ENCODE peak calls at places on chromosomes 1 and 21, in eight cellular contexts. One of them, this sample, is unnamed.

GRCh38 chr1:10721381-10722321 is 74.8 kb downstream of the CASZ1 start:
- DNase-seq in HEK293T: no peak
- DNase-seq in activated T-cell treated with anti-CD3 and anti-CD28 coated beads for 24 hours: no peak
- DNase-seq in glomerular endothelial cell: no peak
- DNase-seq in activated naive CD4-positive, alpha-beta T cell: no peak
- DNase-seq in iPS-NIHi11: peak
- DNase-seq in NCI-H1092 treated with DMSO at 0.1 percent for 48 hours: no peak
- DNase-seq in globus pallidus: no peak
- DNase-seq in this sample: no peak

GRCh38 chr1:151377150-151377884 is 4.8 kb upstream of the SELENBP1 start:
- DNase-seq in iPS-NIHi11: no peak
- DNase-seq in glomerular endothelial cell: no peak
- DNase-seq in NCI-H1092 treated with DMSO at 0.1 percent for 48 hours: peak
- DNase-seq in activated naive CD4-positive, alpha-beta T cell: no peak
- DNase-seq in globus pallidus: no peak
- DNase-seq in HEK293T: no peak
- DNase-seq in activated T-cell treated with anti-CD3 and anti-CD28 coated beads for 24 hours: no peak
- DNase-seq in this sample: no peak

GRCh38 chr1:66271216-66271903 is 262.6 kb upstream of the SGIP1 start:
- DNase-seq in HEK293T: peak
- DNase-seq in activated naive CD4-positive, alpha-beta T cell: no peak
- DNase-seq in glomerular endothelial cell: peak
- DNase-seq in NCI-H1092 treated with DMSO at 0.1 percent for 48 hours: no peak
- DNase-seq in activated T-cell treated with anti-CD3 and anti-CD28 coated beads for 24 hours: no peak
- DNase-seq in globus pallidus: peak
- DNase-seq in iPS-NIHi11: peak
- DNase-seq in this sample: peak

GRCh38 chr1:86641318-86641717 is 63.1 kb upstream of the SH3GLB1 start:
- DNase-seq in iPS-NIHi11: no peak
- DNase-seq in globus pallidus: no peak
- DNase-seq in activated naive CD4-positive, alpha-beta T cell: no peak
- DNase-seq in glomerular endothelial cell: no peak
- DNase-seq in activated T-cell treated with anti-CD3 and anti-CD28 coated beads for 24 hours: no peak
- DNase-seq in NCI-H1092 treated with DMSO at 0.1 percent for 48 hours: no peak
- DNase-seq in HEK293T: no peak
- DNase-seq in this sample: no peak

GRCh38 chr1:156549390-156549789 is 23.0 kb downstream of the IQGAP3 start:
- DNase-seq in globus pallidus: no peak
- DNase-seq in activated T-cell treated with anti-CD3 and anti-CD28 coated beads for 24 hours: no peak
- DNase-seq in iPS-NIHi11: no peak
- DNase-seq in glomerular endothelial cell: no peak
- DNase-seq in activated naive CD4-positive, alpha-beta T cell: no peak
- DNase-seq in NCI-H1092 treated with DMSO at 0.1 percent for 48 hours: no peak
- DNase-seq in HEK293T: no peak
- DNase-seq in this sample: no peak

GRCh38 chr1:170663441-170664282 is at the start of gene PRRX1:
- DNase-seq in NCI-H1092 treated with DMSO at 0.1 percent for 48 hours: no peak
- DNase-seq in activated naive CD4-positive, alpha-beta T cell: no peak
- DNase-seq in iPS-NIHi11: no peak
- DNase-seq in glomerular endothelial cell: no peak
- DNase-seq in HEK293T: no peak
- DNase-seq in activated T-cell treated with anti-CD3 and anti-CD28 coated beads for 24 hours: no peak
- DNase-seq in globus pallidus: no peak
- DNase-seq in this sample: peak

GRCh38 chr1:89910780-89911179 is 84.1 kb upstream of the ZNF326 start:
- DNase-seq in iPS-NIHi11: peak
- DNase-seq in globus pallidus: no peak
- DNase-seq in NCI-H1092 treated with DMSO at 0.1 percent for 48 hours: no peak
- DNase-seq in HEK293T: no peak
- DNase-seq in glomerular endothelial cell: no peak
- DNase-seq in activated T-cell treated with anti-CD3 and anti-CD28 coated beads for 24 hours: no peak
- DNase-seq in activated naive CD4-positive, alpha-beta T cell: no peak
- DNase-seq in this sample: no peak

GRCh38 chr1:104933846-104934245 is 1184.1 kb downstream of the AMY1C start:
- DNase-seq in globus pallidus: no peak
- DNase-seq in activated naive CD4-positive, alpha-beta T cell: no peak
- DNase-seq in glomerular endothelial cell: no peak
- DNase-seq in iPS-NIHi11: no peak
- DNase-seq in NCI-H1092 treated with DMSO at 0.1 percent for 48 hours: no peak
- DNase-seq in activated T-cell treated with anti-CD3 and anti-CD28 coated beads for 24 hours: no peak
- DNase-seq in HEK293T: no peak
- DNase-seq in this sample: no peak

GRCh38 chr1:32701951-32702598 is 495 bp downstream of the SYNC start:
- DNase-seq in HEK293T: no peak
- DNase-seq in globus pallidus: peak
- DNase-seq in NCI-H1092 treated with DMSO at 0.1 percent for 48 hours: peak
- DNase-seq in glomerular endothelial cell: no peak
- DNase-seq in activated naive CD4-positive, alpha-beta T cell: no peak
- DNase-seq in activated T-cell treated with anti-CD3 and anti-CD28 coated beads for 24 hours: no peak
- DNase-seq in iPS-NIHi11: peak
- DNase-seq in this sample: peak

GRCh38 chr21:42679319-42679981 is 26.0 kb downstream of the PDE9A start:
- DNase-seq in glomerular endothelial cell: no peak
- DNase-seq in globus pallidus: no peak
- DNase-seq in NCI-H1092 treated with DMSO at 0.1 percent for 48 hours: no peak
- DNase-seq in activated naive CD4-positive, alpha-beta T cell: no peak
- DNase-seq in activated T-cell treated with anti-CD3 and anti-CD28 coated beads for 24 hours: no peak
- DNase-seq in HEK293T: no peak
- DNase-seq in iPS-NIHi11: no peak
- DNase-seq in this sample: no peak

GRCh38 chr1:68140536-68140935 is 90.1 kb upstream of the DIRAS3 start:
- DNase-seq in activated naive CD4-positive, alpha-beta T cell: no peak
- DNase-seq in activated T-cell treated with anti-CD3 and anti-CD28 coated beads for 24 hours: no peak
- DNase-seq in NCI-H1092 treated with DMSO at 0.1 percent for 48 hours: no peak
- DNase-seq in globus pallidus: no peak
- DNase-seq in glomerular endothelial cell: no peak
- DNase-seq in HEK293T: no peak
- DNase-seq in iPS-NIHi11: no peak
- DNase-seq in this sample: no peak

GRCh38 chr1:106120789-106121188 is 935.7 kb upstream of the PRMT6 start:
- DNase-seq in globus pallidus: no peak
- DNase-seq in glomerular endothelial cell: no peak
- DNase-seq in iPS-NIHi11: no peak
- DNase-seq in activated T-cell treated with anti-CD3 and anti-CD28 coated beads for 24 hours: no peak
- DNase-seq in activated naive CD4-positive, alpha-beta T cell: no peak
- DNase-seq in HEK293T: no peak
- DNase-seq in NCI-H1092 treated with DMSO at 0.1 percent for 48 hours: no peak
- DNase-seq in this sample: no peak

GRCh38 chr1:85935234-85935633 is 221.3 kb downstream of the COL24A1 start:
- DNase-seq in iPS-NIHi11: no peak
- DNase-seq in globus pallidus: no peak
- DNase-seq in activated naive CD4-positive, alpha-beta T cell: no peak
- DNase-seq in NCI-H1092 treated with DMSO at 0.1 percent for 48 hours: no peak
- DNase-seq in HEK293T: no peak
- DNase-seq in activated T-cell treated with anti-CD3 and anti-CD28 coated beads for 24 hours: no peak
- DNase-seq in glomerular endothelial cell: no peak
- DNase-seq in this sample: no peak

GRCh38 chr21:31117046-31117916 is 79.0 kb upstream of the KRTAP19-8 start:
- DNase-seq in HEK293T: no peak
- DNase-seq in activated naive CD4-positive, alpha-beta T cell: no peak
- DNase-seq in activated T-cell treated with anti-CD3 and anti-CD28 coated beads for 24 hours: no peak
- DNase-seq in NCI-H1092 treated with DMSO at 0.1 percent for 48 hours: no peak
- DNase-seq in iPS-NIHi11: no peak
- DNase-seq in glomerular endothelial cell: no peak
- DNase-seq in globus pallidus: no peak
- DNase-seq in this sample: no peak

GRCh38 chr1:234188454-234188792 is 184.8 kb upstream of the COA6 start:
- DNase-seq in glomerular endothelial cell: no peak
- DNase-seq in globus pallidus: no peak
- DNase-seq in iPS-NIHi11: no peak
- DNase-seq in NCI-H1092 treated with DMSO at 0.1 percent for 48 hours: no peak
- DNase-seq in activated T-cell treated with anti-CD3 and anti-CD28 coated beads for 24 hours: no peak
- DNase-seq in activated naive CD4-positive, alpha-beta T cell: no peak
- DNase-seq in HEK293T: no peak
- DNase-seq in this sample: no peak

GRCh38 chr21:42563261-42564045 is 49.8 kb downstream of the SLC37A1 start:
- DNase-seq in glomerular endothelial cell: no peak
- DNase-seq in globus pallidus: no peak
- DNase-seq in HEK293T: no peak
- DNase-seq in activated T-cell treated with anti-CD3 and anti-CD28 coated beads for 24 hours: no peak
- DNase-seq in NCI-H1092 treated with DMSO at 0.1 percent for 48 hours: no peak
- DNase-seq in activated naive CD4-positive, alpha-beta T cell: no peak
- DNase-seq in iPS-NIHi11: no peak
- DNase-seq in this sample: no peak

GRCh38 chr1:22290611-22291010 is 147.7 kb upstream of the WNT4 start:
- DNase-seq in activated T-cell treated with anti-CD3 and anti-CD28 coated beads for 24 hours: no peak
- DNase-seq in globus pallidus: no peak
- DNase-seq in NCI-H1092 treated with DMSO at 0.1 percent for 48 hours: no peak
- DNase-seq in HEK293T: no peak
- DNase-seq in activated naive CD4-positive, alpha-beta T cell: no peak
- DNase-seq in iPS-NIHi11: no peak
- DNase-seq in glomerular endothelial cell: no peak
- DNase-seq in this sample: no peak

GRCh38 chr1:15703562-15703961 is 19.4 kb downstream of the PLEKHM2 start:
- DNase-seq in HEK293T: no peak
- DNase-seq in globus pallidus: peak
- DNase-seq in NCI-H1092 treated with DMSO at 0.1 percent for 48 hours: no peak
- DNase-seq in activated naive CD4-positive, alpha-beta T cell: no peak
- DNase-seq in activated T-cell treated with anti-CD3 and anti-CD28 coated beads for 24 hours: no peak
- DNase-seq in iPS-NIHi11: no peak
- DNase-seq in glomerular endothelial cell: no peak
- DNase-seq in this sample: no peak

GRCh38 chr1:189021577-189021976 is 1456.1 kb downstream of the BRINP3 start:
- DNase-seq in activated naive CD4-positive, alpha-beta T cell: no peak
- DNase-seq in globus pallidus: no peak
- DNase-seq in iPS-NIHi11: no peak
- DNase-seq in HEK293T: no peak
- DNase-seq in activated T-cell treated with anti-CD3 and anti-CD28 coated beads for 24 hours: no peak
- DNase-seq in NCI-H1092 treated with DMSO at 0.1 percent for 48 hours: no peak
- DNase-seq in glomerular endothelial cell: no peak
- DNase-seq in this sample: no peak

GRCh38 chr1:73910466-73910865 is 287.5 kb downstream of the LRRIQ3 start:
- DNase-seq in NCI-H1092 treated with DMSO at 0.1 percent for 48 hours: no peak
- DNase-seq in HEK293T: no peak
- DNase-seq in activated naive CD4-positive, alpha-beta T cell: no peak
- DNase-seq in glomerular endothelial cell: no peak
- DNase-seq in iPS-NIHi11: no peak
- DNase-seq in globus pallidus: no peak
- DNase-seq in activated T-cell treated with anti-CD3 and anti-CD28 coated beads for 24 hours: no peak
- DNase-seq in this sample: no peak